ENCODE peak calls at places on chromosomes 5 and 9, in four cellular contexts. F is stimulated activated CD4-positive, alpha-beta T cell treated with anti-CD3 and anti-CD28 coated beads, TNF-alpha, amount 100 ng/mL, for 1 hour; X is NCI-H524; Y is NCI-H2029 treated with DMSO at 0.1 percent for 48 hours. J is an unnamed sample.

GRCh38 chr5:16737620-16738364 is 121.0 kb upstream of the RETREG1 start:
- DNase-seq in F (no peak), X (no peak), Y (no peak), J (no peak)

GRCh38 chr9:33908114-33908513 is 91.2 kb downstream of the UBE2R2 start:
- DNase-seq in X (no peak), Y (no peak), F (no peak), J (no peak)

GRCh38 chr9:95508242-95508967 is 8.4 kb downstream of the PTCH1 start:
- DNase-seq in Y (no peak), X (no peak), F (no peak), J (peak)

GRCh38 chr5:160219411-160219810 is 9.9 kb upstream of the FABP6 start:
- DNase-seq in X (no peak), Y (no peak), F (no peak), J (no peak)

GRCh38 chr5:135033026-135033861 is 784 bp downstream of the PITX1 start:
- DNase-seq in Y (peak), F (no peak), X (no peak), J (peak)

GRCh38 chr5:131491749-131492148 is 143.3 kb downstream of the RAPGEF6 start:
- DNase-seq in F (no peak), X (no peak), Y (no peak), J (no peak)

GRCh38 chr5:31193591-31194457 is at the start of gene CDH6:
- DNase-seq in X (peak), F (no peak), Y (no peak), J (no peak)

GRCh38 chr9:105633373-105633772 is 28.9 kb upstream of the TAL2 start:
- DNase-seq in X (peak), Y (no peak), F (no peak), J (no peak)

GRCh38 chr5:129003232-129003631 is 37.9 kb downstream of the SLC27A6 start:
- DNase-seq in F (no peak), Y (no peak), X (no peak), J (no peak)

GRCh38 chr5:4113905-4114304 is 518.3 kb downstream of the IRX1 start:
- DNase-seq in F (no peak), Y (no peak), X (no peak), J (no peak)

GRCh38 chr9:86304236-86304730 is 21.9 kb upstream of the ISCA1 start:
- DNase-seq in X (no peak), F (no peak), Y (no peak), J (peak)

GRCh38 chr5:33367396-33367795 is 73.4 kb upstream of the TARS1 start:
- DNase-seq in X (no peak), F (no peak), Y (no peak), J (no peak)

GRCh38 chr5:82586597-82586996 is 308.4 kb upstream of the RPS23 start:
- DNase-seq in Y (no peak), F (no peak), X (no peak), J (no peak)

GRCh38 chr5:121949885-121950284 is 11.9 kb upstream of the SRFBP1 start:
- DNase-seq in F (no peak), Y (peak), X (peak), J (peak)